ENCODE peak calls at places on chromosomes 1 and 21, in seven cellular contexts. R, D, K, Z, L, J and A are unnamed samples.

GRCh38 chr1:143625886-143626285 is 345.9 kb downstream of the FAM72C start:
- DNase-seq in R (peak; percentile 10), D (no peak), K (no peak), Z (no peak), L (no peak), J (no peak), A (no peak)

GRCh38 chr21:38847556-38847955 is 41.8 kb downstream of the ETS2 start:
- DNase-seq in R (peak; percentile 62), D (no peak), K (no peak), Z (no peak), L (no peak), J (no peak), A (no peak)

GRCh38 chr1:9294910-9295636 is 2.4 kb downstream of the SPSB1 start:
- DNase-seq in R (peak; percentile 69), D (no peak), K (no peak), Z (peak; percentile 45), L (no peak), J (no peak), A (no peak)

GRCh38 chr1:7107109-7107830 is 322.0 kb downstream of the CAMTA1 start:
- DNase-seq in R (no peak), D (no peak), K (no peak), Z (no peak), L (no peak), J (no peak), A (no peak)

GRCh38 chr1:112971006-112971405 is 15.0 kb upstream of the SLC16A1 start:
- DNase-seq in R (no peak), D (no peak), K (no peak), Z (no peak), L (no peak), J (no peak), A (no peak)

GRCh38 chr1:1144122-1144842 is 28.4 kb upstream of the C1orf159 start:
- DNase-seq in R (no peak), D (no peak), K (peak; percentile 72), Z (no peak), L (no peak), J (no peak), A (no peak)

GRCh38 chr1:210654176-210654786 is 325.6 kb downstream of the HHAT start:
- DNase-seq in R (no peak), D (no peak), K (no peak), Z (peak; percentile 12), L (no peak), J (no peak), A (no peak)

GRCh38 chr1:116855220-116855619 is 54.5 kb upstream of the PTGFRN start:
- DNase-seq in R (peak; percentile 39), D (peak; percentile 77), K (no peak), Z (peak; percentile 20), L (peak; percentile 86), J (no peak), A (no peak)

GRCh38 chr1:34928865-34929496 is 469 bp downstream of the DLGAP3 start:
- DNase-seq in R (no peak), D (no peak), K (no peak), Z (no peak), L (no peak), J (no peak), A (no peak)

GRCh38 chr1:38559180-38559874 is 300.2 kb downstream of the RRAGC start:
- DNase-seq in R (peak; percentile 7), D (peak; percentile 53), K (peak; percentile 78), Z (no peak), L (no peak), J (no peak), A (no peak)

GRCh38 chr1:154502066-154502741 is at the start of the genes SHE and TDRD10:
- DNase-seq in R (no peak), D (no peak), K (peak; percentile 70), Z (no peak), L (peak; percentile 74), J (no peak), A (no peak)

GRCh38 chr1:32984090-32984828 is 19.6 kb upstream of the RNF19B start:
- DNase-seq in R (peak; percentile 58), D (peak; percentile 71), K (no peak), Z (peak; percentile 63), L (no peak), J (no peak), A (no peak)

GRCh38 chr1:10888791-10889627 is 92.6 kb upstream of the CASZ1 start:
- DNase-seq in R (no peak), D (no peak), K (no peak), Z (no peak), L (no peak), J (no peak), A (no peak)

GRCh38 chr1:69911301-69911801 is 294.0 kb downstream of the LRRC40 start:
- DNase-seq in R (peak; percentile 92), D (no peak), K (no peak), Z (peak; percentile 87), L (no peak), J (no peak), A (no peak)

GRCh38 chr1:155253208-155253607 is 2.1 kb downstream of the ENTREP3 start:
- DNase-seq in R (no peak), D (no peak), K (no peak), Z (no peak), L (no peak), J (no peak), A (no peak)

GRCh38 chr1:157782946-157783345 is 6.0 kb upstream of the FCRL2 start:
- DNase-seq in R (no peak), D (no peak), K (no peak), Z (no peak), L (no peak), J (no peak), A (no peak)

GRCh38 chr1:15826810-15827507 is 19.5 kb upstream of the UQCRHL start:
- DNase-seq in R (no peak), D (no peak), K (no peak), Z (no peak), L (no peak), J (no peak), A (no peak)

GRCh38 chr21:36792505-36792967 is 93.6 kb downstream of the SIM2 start:
- DNase-seq in R (no peak), D (no peak), K (no peak), Z (peak; percentile 5), L (no peak), J (no peak), A (no peak)

GRCh38 chr1:239733995-239734394 is 347.6 kb downstream of the CHRM3 start:
- DNase-seq in R (no peak), D (no peak), K (no peak), Z (no peak), L (no peak), J (no peak), A (no peak)

GRCh38 chr21:16071082-16071481 is 341.3 kb downstream of the USP25 start:
- DNase-seq in R (peak; percentile 35), D (peak; percentile 49), K (no peak), Z (no peak), L (peak; percentile 73), J (no peak), A (no peak)

GRCh38 chr1:56434025-56434424 is 145.3 kb downstream of the PLPP3 start:
- DNase-seq in R (peak; percentile 42), D (no peak), K (no peak), Z (peak; percentile 57), L (no peak), J (no peak), A (no peak)

GRCh38 chr1:2533356-2533755 is 3.3 kb upstream of the HES5 start:
- DNase-seq in R (no peak), D (no peak), K (no peak), Z (no peak), L (no peak), J (no peak), A (no peak)

GRCh38 chr1:2535455-2535854 is 5.4 kb upstream of the HES5 start:
- DNase-seq in R (no peak), D (no peak), K (no peak), Z (no peak), L (no peak), J (no peak), A (no peak)

GRCh38 chr1:2534775-2535387 is 4.8 kb upstream of the HES5 start:
- DNase-seq in R (peak; percentile 35), D (no peak), K (peak; percentile 76), Z (no peak), L (no peak), J (peak; percentile 45), A (peak; percentile 96)

GRCh38 chr1:2535981-2536380 is 5.9 kb upstream of the HES5 start:
- DNase-seq in R (no peak), D (no peak), K (no peak), Z (no peak), L (no peak), J (no peak), A (no peak)

GRCh38 chr1:2534315-2534714 is 4.3 kb upstream of the HES5 start:
- DNase-seq in R (no peak), D (no peak), K (no peak), Z (no peak), L (no peak), J (no peak), A (no peak)
- H3K27me3 ChIP-seq in R (peaks cover 93% of the 10 kb centered on the region), D (peaks cover 36% of the 10 kb centered on the region), K (peaks cover 41% of the 10 kb centered on the region), Z (peaks cover 13% of the 10 kb centered on the region), L (peaks cover 51% of the 10 kb centered on the region), J (peaks cover 23% of the 10 kb centered on the region), A (no peaks in the 10 kb centered on the region)

DNA sequence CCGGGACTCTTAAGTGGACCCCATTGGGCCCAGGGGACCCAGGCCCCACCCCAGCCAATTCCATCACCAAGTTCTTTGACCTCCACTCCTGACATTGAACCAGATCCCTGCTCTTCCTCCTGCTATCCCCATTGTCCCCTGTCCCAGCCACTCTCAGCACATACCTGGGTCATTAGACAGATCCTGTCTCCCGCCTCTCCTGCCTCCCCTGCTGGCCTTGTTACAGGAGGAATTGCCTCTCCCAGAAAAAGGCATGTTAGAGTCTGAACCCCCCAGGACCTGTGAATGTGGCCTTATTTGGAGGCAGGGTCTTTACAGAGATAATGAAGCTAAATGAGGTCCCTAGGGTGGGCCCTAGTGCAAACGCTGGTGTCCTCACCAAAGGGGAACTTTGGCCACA is 301.9 kb downstream of the NPHP4 start:
- DNase-seq in R (no peak), D (no peak), K (no peak), Z (no peak), L (no peak), J (no peak), A (no peak)
- TF ChIP-seq CTCF in R (no peak), D (no peak), K (no peak), Z (no peak), L (no peak), J (no peak), A (no peak)

GRCh38 chr21:46376231-46376628 is 52.3 kb downstream of the PCNT start:
- DNase-seq in R (no peak), D (no peak), K (no peak), Z (no peak), L (no peak), J (no peak), A (no peak)

GRCh38 chr21:46372014-46372485 is 48.1 kb downstream of the PCNT start:
- DNase-seq in R (no peak), D (no peak), K (no peak), Z (no peak), L (no peak), J (no peak), A (no peak)

GRCh38 chr21:46375560-46376230 is 51.7 kb downstream of the PCNT start:
- DNase-seq in R (no peak), D (no peak), K (no peak), Z (no peak), L (no peak), J (no peak), A (no peak)

GRCh38 chr21:46376856-46377453 is 53.0 kb downstream of the PCNT start:
- DNase-seq in R (no peak), D (peak; percentile 61), K (no peak), Z (no peak), L (no peak), J (no peak), A (no peak)

GRCh38 chr21:46374761-46375389 is 50.9 kb downstream of the PCNT start:
- DNase-seq in R (no peak), D (no peak), K (no peak), Z (no peak), L (no peak), J (no peak), A (no peak)
- H3K4me3 ChIP-seq in R (no peak overlapping the region), D (no peak overlapping the region), K (no peak overlapping the region), Z (no peak overlapping the region), L (no peak overlapping the region), J (no peak overlapping the region), A (no peak overlapping the region)

GRCh38 chr1:243850368-243851128 is 505 bp upstream of the AKT3 start:
- DNase-seq in R (peak; percentile 83), D (peak; percentile 92), K (peak; percentile 80), Z (peak; percentile 83), L (peak; percentile 86), J (no peak), A (peak; percentile 67)
- H3K27me3 ChIP-seq in R (peaks cover 6% of the 10 kb centered on the region), D (no peaks in the 10 kb centered on the region), K (no peaks in the 10 kb centered on the region), Z (no peaks in the 10 kb centered on the region), L (peaks cover 20% of the 10 kb centered on the region), J (no peaks in the 10 kb centered on the region), A (no peaks in the 10 kb centered on the region)